ENCODE peak calls at places on chromosomes 1 and 21, in eight cellular contexts. One of them, this sample, is unnamed.

GRCh38 chr21:44093761-44094160 is 13.4 kb upstream of the PWP2 start:
- DNase-seq in HS-5: no peak
- DNase-seq in AG09309: no peak
- DNase-seq in germinal center: no peak
- DNase-seq in foreskin fibroblast: no peak
- DNase-seq in heart right ventricle: no peak
- DNase-seq in lung microvascular endothelial cell: no peak
- DNase-seq in activated naive CD8-positive, alpha-beta T cell treated with anti-CD3 and anti-CD28 coated beads for 36 hours: no peak
- DNase-seq in this sample: no peak

GRCh38 chr21:46001821-46002681 is 20.5 kb downstream of the COL6A1 start:
- DNase-seq in HS-5: no peak
- DNase-seq in AG09309: no peak
- DNase-seq in germinal center: no peak
- DNase-seq in foreskin fibroblast: no peak
- DNase-seq in heart right ventricle: peak
- DNase-seq in lung microvascular endothelial cell: no peak
- DNase-seq in activated naive CD8-positive, alpha-beta T cell treated with anti-CD3 and anti-CD28 coated beads for 36 hours: no peak
- DNase-seq in this sample: no peak

GRCh38 chr21:42645211-42646075 is 8.0 kb upstream of the PDE9A start:
- DNase-seq in HS-5: no peak
- DNase-seq in AG09309: no peak
- DNase-seq in germinal center: no peak
- DNase-seq in foreskin fibroblast: no peak
- DNase-seq in heart right ventricle: no peak
- DNase-seq in lung microvascular endothelial cell: no peak
- DNase-seq in activated naive CD8-positive, alpha-beta T cell treated with anti-CD3 and anti-CD28 coated beads for 36 hours: no peak
- DNase-seq in this sample: no peak

GRCh38 chr1:7667625-7668218 is 103.4 kb upstream of the VAMP3 start:
- DNase-seq in HS-5: peak
- DNase-seq in AG09309: peak
- DNase-seq in germinal center: peak
- DNase-seq in foreskin fibroblast: peak
- DNase-seq in heart right ventricle: peak
- DNase-seq in lung microvascular endothelial cell: peak
- DNase-seq in activated naive CD8-positive, alpha-beta T cell treated with anti-CD3 and anti-CD28 coated beads for 36 hours: peak
- DNase-seq in this sample: peak

GRCh38 chr21:34333150-34333739 is 30.6 kb upstream of the KCNE2 start:
- DNase-seq in HS-5: no peak
- DNase-seq in AG09309: no peak
- DNase-seq in germinal center: no peak
- DNase-seq in foreskin fibroblast: no peak
- DNase-seq in heart right ventricle: no peak
- DNase-seq in lung microvascular endothelial cell: no peak
- DNase-seq in activated naive CD8-positive, alpha-beta T cell treated with anti-CD3 and anti-CD28 coated beads for 36 hours: no peak
- DNase-seq in this sample: peak

GRCh38 chr1:100440075-100440809 is 87.9 kb downstream of the CDC14A start:
- DNase-seq in HS-5: no peak
- DNase-seq in AG09309: no peak
- DNase-seq in germinal center: no peak
- DNase-seq in foreskin fibroblast: no peak
- DNase-seq in heart right ventricle: no peak
- DNase-seq in lung microvascular endothelial cell: peak
- DNase-seq in activated naive CD8-positive, alpha-beta T cell treated with anti-CD3 and anti-CD28 coated beads for 36 hours: peak
- DNase-seq in this sample: no peak

GRCh38 chr1:240575976-240576666 is 35.8 kb downstream of the GREM2 start:
- DNase-seq in HS-5: peak
- DNase-seq in AG09309: peak
- DNase-seq in germinal center: peak
- DNase-seq in foreskin fibroblast: peak
- DNase-seq in heart right ventricle: no peak
- DNase-seq in lung microvascular endothelial cell: peak
- DNase-seq in activated naive CD8-positive, alpha-beta T cell treated with anti-CD3 and anti-CD28 coated beads for 36 hours: peak
- DNase-seq in this sample: no peak

GRCh38 chr21:41803316-41803715 is 36.5 kb upstream of the RIPK4 start:
- DNase-seq in HS-5: no peak
- DNase-seq in AG09309: no peak
- DNase-seq in germinal center: no peak
- DNase-seq in foreskin fibroblast: no peak
- DNase-seq in heart right ventricle: no peak
- DNase-seq in lung microvascular endothelial cell: no peak
- DNase-seq in activated naive CD8-positive, alpha-beta T cell treated with anti-CD3 and anti-CD28 coated beads for 36 hours: no peak
- DNase-seq in this sample: no peak

GRCh38 chr1:89987170-89987819 is 7.6 kb upstream of the ZNF326 start:
- DNase-seq in HS-5: peak
- DNase-seq in AG09309: peak
- DNase-seq in germinal center: peak
- DNase-seq in foreskin fibroblast: peak
- DNase-seq in heart right ventricle: no peak
- DNase-seq in lung microvascular endothelial cell: peak
- DNase-seq in activated naive CD8-positive, alpha-beta T cell treated with anti-CD3 and anti-CD28 coated beads for 36 hours: peak
- DNase-seq in this sample: peak

GRCh38 chr21:33035147-33035546 is 9.4 kb downstream of the OLIG2 start:
- DNase-seq in HS-5: no peak
- DNase-seq in AG09309: no peak
- DNase-seq in germinal center: no peak
- DNase-seq in foreskin fibroblast: no peak
- DNase-seq in heart right ventricle: no peak
- DNase-seq in lung microvascular endothelial cell: no peak
- DNase-seq in activated naive CD8-positive, alpha-beta T cell treated with anti-CD3 and anti-CD28 coated beads for 36 hours: no peak
- DNase-seq in this sample: no peak

GRCh38 chr1:187626056-187626455 is 797.3 kb downstream of the PLA2G4A start:
- DNase-seq in HS-5: no peak
- DNase-seq in AG09309: no peak
- DNase-seq in germinal center: no peak
- DNase-seq in foreskin fibroblast: no peak
- DNase-seq in heart right ventricle: no peak
- DNase-seq in lung microvascular endothelial cell: peak
- DNase-seq in activated naive CD8-positive, alpha-beta T cell treated with anti-CD3 and anti-CD28 coated beads for 36 hours: no peak
- DNase-seq in this sample: no peak

GRCh38 chr1:22204989-22205913 is 62.4 kb upstream of the WNT4 start:
- DNase-seq in HS-5: no peak
- DNase-seq in AG09309: no peak
- DNase-seq in germinal center: no peak
- DNase-seq in foreskin fibroblast: no peak
- DNase-seq in heart right ventricle: no peak
- DNase-seq in lung microvascular endothelial cell: no peak
- DNase-seq in activated naive CD8-positive, alpha-beta T cell treated with anti-CD3 and anti-CD28 coated beads for 36 hours: no peak
- DNase-seq in this sample: no peak

GRCh38 chr1:67749844-67750689 is 65.1 kb downstream of the GADD45A start:
- DNase-seq in HS-5: peak
- DNase-seq in AG09309: peak
- DNase-seq in germinal center: no peak
- DNase-seq in foreskin fibroblast: peak
- DNase-seq in heart right ventricle: no peak
- DNase-seq in lung microvascular endothelial cell: peak
- DNase-seq in activated naive CD8-positive, alpha-beta T cell treated with anti-CD3 and anti-CD28 coated beads for 36 hours: no peak
- DNase-seq in this sample: peak

GRCh38 chr1:107532318-107532717 is 391.5 kb downstream of the NTNG1 start:
- DNase-seq in HS-5: no peak
- DNase-seq in AG09309: no peak
- DNase-seq in germinal center: no peak
- DNase-seq in foreskin fibroblast: no peak
- DNase-seq in heart right ventricle: no peak
- DNase-seq in lung microvascular endothelial cell: no peak
- DNase-seq in activated naive CD8-positive, alpha-beta T cell treated with anti-CD3 and anti-CD28 coated beads for 36 hours: no peak
- DNase-seq in this sample: no peak

GRCh38 chr1:21752186-21752585 is 30.8 kb downstream of the USP48 start:
- DNase-seq in HS-5: no peak
- DNase-seq in AG09309: no peak
- DNase-seq in germinal center: no peak
- DNase-seq in foreskin fibroblast: no peak
- DNase-seq in heart right ventricle: no peak
- DNase-seq in lung microvascular endothelial cell: no peak
- DNase-seq in activated naive CD8-positive, alpha-beta T cell treated with anti-CD3 and anti-CD28 coated beads for 36 hours: no peak
- DNase-seq in this sample: no peak

GRCh38 chr1:56948403-56949023 is 17.3 kb downstream of the C8B start:
- DNase-seq in HS-5: no peak
- DNase-seq in AG09309: peak
- DNase-seq in germinal center: no peak
- DNase-seq in foreskin fibroblast: no peak
- DNase-seq in heart right ventricle: no peak
- DNase-seq in lung microvascular endothelial cell: no peak
- DNase-seq in activated naive CD8-positive, alpha-beta T cell treated with anti-CD3 and anti-CD28 coated beads for 36 hours: no peak
- DNase-seq in this sample: no peak

This sample was measured in HFF-Myc.